ENCODE peak calls at places on chromosome 22, in eight cellular contexts. C is B cell, W is EL, D is NCI-H1694, B is cardiac muscle cell, Q is neuronal stem cell, I is NCI-H2081, N is RWPE1. G is an unnamed sample.

GRCh38 chr22:39098026-39098425 is 982 bp downstream of the APOBEC3H start:
- DNase-seq in C (no peak), W (no peak), D (no peak), B (no peak), Q (no peak), I (no peak), N (no peak), G (no peak)

GRCh38 chr22:29456211-29456671 is 17.9 kb downstream of the RFPL1 start:
- DNase-seq in C (no peak), W (no peak), D (no peak), B (no peak), Q (no peak), I (no peak), N (no peak), G (no peak)

GRCh38 chr22:31920306-31920705 is 24.0 kb upstream of the YWHAH start:
- DNase-seq in C (no peak), W (no peak), D (no peak), B (no peak), Q (no peak), I (no peak), N (no peak), G (no peak)

GRCh38 chr22:27226666-27227065 is 569.3 kb downstream of the MIAT start:
- DNase-seq in C (no peak), W (peak), D (no peak), B (no peak), Q (no peak), I (no peak), N (no peak), G (peak)

GRCh38 chr22:33300165-33300564 is 242.0 kb upstream of the SYN3 start:
- DNase-seq in C (no peak), W (no peak), D (no peak), B (no peak), Q (no peak), I (no peak), N (no peak), G (no peak)

GRCh38 chr22:40263191-40263590 is 83.1 kb upstream of the ADSL start:
- DNase-seq in C (no peak), W (no peak), D (no peak), B (peak), Q (no peak), I (no peak), N (no peak), G (no peak)

GRCh38 chr22:28955817-28956216 is 72.4 kb downstream of the ZNRF3 start:
- DNase-seq in C (peak), W (no peak), D (no peak), B (no peak), Q (no peak), I (no peak), N (no peak), G (no peak)

GRCh38 chr22:36465232-36466021 is 16.0 kb downstream of the TXN2 start:
- DNase-seq in C (no peak), W (peak), D (no peak), B (peak), Q (no peak), I (no peak), N (peak), G (peak)

GRCh38 chr22:38296372-38296771 is 20.9 kb downstream of the CSNK1E start:
- DNase-seq in C (no peak), W (no peak), D (no peak), B (no peak), Q (no peak), I (no peak), N (no peak), G (no peak)

GRCh38 chr22:45911601-45912271 is 65.2 kb downstream of the WNT7B start:
- DNase-seq in C (no peak), W (no peak), D (peak), B (peak), Q (no peak), I (peak), N (peak), G (peak)

GRCh38 chr22:47801541-47802245 is 1039.2 kb downstream of the TBC1D22A start:
- DNase-seq in C (no peak), W (no peak), D (no peak), B (no peak), Q (no peak), I (no peak), N (no peak), G (no peak)

GRCh38 chr22:20319041-20319744 is 667 bp downstream of the DGCR6L start:
- DNase-seq in C (no peak), W (peak), D (no peak), B (no peak), Q (no peak), I (no peak), N (no peak), G (no peak)

GRCh38 chr22:38901111-38901641 is 29.2 kb upstream of the CBX6 start:
- DNase-seq in C (no peak), W (no peak), D (no peak), B (no peak), Q (no peak), I (no peak), N (no peak), G (no peak)

GRCh38 chr22:35470903-35471321 is 69.7 kb upstream of the RASD2 start:
- DNase-seq in C (no peak), W (peak), D (no peak), B (no peak), Q (no peak), I (no peak), N (no peak), G (no peak)

GRCh38 chr22:31695423-31695822 is 33.4 kb upstream of the PISD start:
- DNase-seq in C (no peak), W (no peak), D (no peak), B (peak), Q (no peak), I (no peak), N (no peak), G (no peak)

GRCh38 chr22:20027966-20028854 is 7.3 kb downstream of the TANGO2 start:
- DNase-seq in C (no peak), W (no peak), D (no peak), B (peak), Q (no peak), I (no peak), N (no peak), G (no peak)

GRCh38 chr22:31247726-31248125 is 35.6 kb downstream of the LIMK2 start:
- DNase-seq in C (no peak), W (no peak), D (no peak), B (no peak), Q (no peak), I (no peak), N (no peak), G (no peak)

GRCh38 chr22:27597703-27598444 is 203.7 kb downstream of the MN1 start:
- DNase-seq in C (no peak), W (peak), D (no peak), B (peak), Q (no peak), I (no peak), N (peak), G (no peak)

GRCh38 chr22:25054943-25055511 is 102.5 kb downstream of the KIAA1671 start:
- DNase-seq in C (no peak), W (no peak), D (no peak), B (no peak), Q (no peak), I (no peak), N (no peak), G (no peak)

GRCh38 chr22:49164773-49165320 is 662.8 kb downstream of the BRD1 start:
- DNase-seq in C (no peak), W (no peak), D (no peak), B (no peak), Q (no peak), I (no peak), N (no peak), G (no peak)

GRCh38 chr22:45731798-45732495 is 60.3 kb downstream of the ATXN10 start:
- DNase-seq in C (no peak), W (peak), D (no peak), B (peak), Q (no peak), I (no peak), N (no peak), G (no peak)

GRCh38 chr22:46010951-46011626 is 34.1 kb upstream of the WNT7B start:
- DNase-seq in C (no peak), W (no peak), D (no peak), B (no peak), Q (no peak), I (no peak), N (no peak), G (no peak)

GRCh38 chr22:42439821-42440674 is 7.8 kb upstream of the NFAM1 start:
- DNase-seq in C (no peak), W (peak), D (no peak), B (peak), Q (no peak), I (no peak), N (no peak), G (no peak)

GRCh38 chr22:29129644-29130201 is 56.9 kb downstream of the KREMEN1 start:
- DNase-seq in C (no peak), W (no peak), D (peak), B (no peak), Q (no peak), I (peak), N (no peak), G (no peak)

GRCh38 chr22:31544481-31545480 is 48.4 kb downstream of the SFI1 start:
- DNase-seq in C (no peak), W (no peak), D (no peak), B (no peak), Q (no peak), I (no peak), N (no peak), G (peak)

GRCh38 chr22:37623075-37624016 is 14.7 kb downstream of the GGA1 start:
- DNase-seq in C (peak), W (peak), D (peak), B (peak), Q (peak), I (peak), N (peak), G (no peak)

G was measured in foreskin keratinocyte.